ENCODE peak calls at places on chromosome 7, in four cellular contexts. K is epithelial cell of proximal tubule, T is SHP77 treated with DMSO at 0.1 percent for 48 hours, Y is endothelial cell. R is an unnamed sample.

GRCh38 chr7:138987686-138988085 is 6.5 kb upstream of the KIAA1549 start:
- DNase-seq in Y (no peak), K (no peak), T (no peak), R (no peak)

GRCh38 chr7:99791021-99791420 is 7.0 kb upstream of the CYP3A4 start:
- DNase-seq in K (peak), Y (no peak), T (no peak), R (no peak)

GRCh38 chr7:73770002-73770859 is at the start of gene CLDN3:
- DNase-seq in Y (peak), K (no peak), T (peak), R (no peak)

GRCh38 chr7:1743481-1744230 is 73.6 kb downstream of the ELFN1 start:
- DNase-seq in K (no peak), T (no peak), Y (no peak), R (no peak)

GRCh38 chr7:20778063-20778721 is 8.5 kb downstream of the SP8 start:
- DNase-seq in Y (peak), K (no peak), T (peak), R (no peak)

GRCh38 chr7:30087371-30087770 is 47.4 kb upstream of the MTURN start:
- DNase-seq in T (no peak), K (no peak), Y (no peak), R (peak)

GRCh38 chr7:151113344-151114150 is 27.3 kb downstream of the AGAP3 start:
- DNase-seq in T (no peak), Y (no peak), K (peak), R (peak)

GRCh38 chr7:118104812-118105441 is 79.0 kb upstream of the LSM8 start:
- DNase-seq in T (peak), Y (no peak), K (no peak), R (peak)

GRCh38 chr7:92020636-92021035 is 80.0 kb downstream of the AKAP9 start:
- DNase-seq in T (no peak), Y (no peak), K (peak), R (no peak)

GRCh38 chr7:26372738-26373137 is 81.1 kb downstream of the SNX10 start:
- DNase-seq in T (no peak), K (no peak), Y (no peak), R (no peak)

GRCh38 chr7:16347461-16348192 is 73.7 kb downstream of the CRPPA start:
- DNase-seq in T (no peak), Y (no peak), K (no peak), R (no peak)

GRCh38 chr7:115085421-115085820 is 163.5 kb downstream of the MDFIC start:
- DNase-seq in K (no peak), Y (no peak), T (no peak), R (no peak)

GRCh38 chr7:36620166-36620708 is 104.1 kb downstream of the AOAH start:
- DNase-seq in K (no peak), Y (no peak), T (no peak), R (no peak)

GRCh38 chr7:17462059-17462695 is 163.7 kb downstream of the AHR start:
- DNase-seq in Y (no peak), T (no peak), K (no peak), R (no peak)

R was measured in pons.